ENCODE peak calls at places on chromosomes 1 and 21, in seven cellular contexts. J, T, M, C, D, F and S are unnamed samples.

GRCh38 chr1:10170362-10170665 is 40.1 kb upstream of the KIF1B start:
- DNase-seq in J (no peak), T (no peak), M (no peak), C (no peak), D (no peak), F (peak; percentile 65), S (peak; percentile 60)

GRCh38 chr1:9494936-9495758 is 44.1 kb upstream of the SLC25A33 start:
- DNase-seq in J (peak; percentile 90), T (peak; percentile 44), M (peak; percentile 54), C (peak; percentile 69), D (peak; percentile 51), F (peak; percentile 14), S (peak; percentile 79)

GRCh38 chr1:204705888-204706837 is 20.6 kb upstream of the LRRN2 start:
- DNase-seq in J (no peak), T (no peak), M (no peak), C (no peak), D (no peak), F (no peak), S (no peak)

GRCh38 chr1:21655748-21656147 is 13.4 kb downstream of the RAP1GAP start:
- DNase-seq in J (peak; percentile 89), T (peak; percentile 12), M (no peak), C (no peak), D (peak; percentile 63), F (peak; percentile 73), S (no peak)

GRCh38 chr1:234849824-234850223 is 239.8 kb upstream of the IRF2BP2 start:
- DNase-seq in J (no peak), T (no peak), M (no peak), C (no peak), D (no peak), F (no peak), S (no peak)

GRCh38 chr1:207343675-207344074 is 22.2 kb downstream of the CD55 start:
- DNase-seq in J (no peak), T (no peak), M (no peak), C (no peak), D (no peak), F (no peak), S (no peak)

GRCh38 chr1:114320586-114320985 is 166.9 kb upstream of the SYT6 start:
- DNase-seq in J (no peak), T (peak; percentile 49), M (no peak), C (no peak), D (peak; percentile 58), F (peak; percentile 76), S (no peak)

GRCh38 chr1:221053889-221054288 is 174.6 kb downstream of the HLX start:
- DNase-seq in J (no peak), T (no peak), M (no peak), C (no peak), D (no peak), F (peak; percentile 11), S (no peak)

GRCh38 chr1:223775711-223776074 is 63.4 kb downstream of the CAPN2 start:
- DNase-seq in J (no peak), T (no peak), M (no peak), C (no peak), D (no peak), F (no peak), S (no peak)

GRCh38 chr1:168261390-168261789 is 19.3 kb upstream of the TBX19 start:
- DNase-seq in J (no peak), T (peak; percentile 39), M (no peak), C (no peak), D (peak; percentile 68), F (peak; percentile 33), S (no peak)

GRCh38 chr1:55974714-55975441 is 604.5 kb downstream of the PLPP3 start:
- DNase-seq in J (no peak), T (peak; percentile 54), M (no peak), C (no peak), D (no peak), F (no peak), S (no peak)

GRCh38 chr1:2342384-2343022 is 48.9 kb downstream of the MORN1 start:
- DNase-seq in J (no peak), T (no peak), M (no peak), C (no peak), D (no peak), F (no peak), S (no peak)

GRCh38 chr1:168555521-168556046 is 11.8 kb upstream of the XCL2 start:
- DNase-seq in J (no peak), T (no peak), M (no peak), C (no peak), D (no peak), F (no peak), S (no peak)

GRCh38 chr1:4048921-4049320 is 148.8 kb upstream of the C1orf174 start:
- DNase-seq in J (no peak), T (no peak), M (no peak), C (no peak), D (no peak), F (no peak), S (no peak)

GRCh38 chr1:76501576-76502219 is 365.6 kb upstream of the ST6GALNAC5 start:
- DNase-seq in J (peak; percentile 58), T (no peak), M (no peak), C (no peak), D (no peak), F (no peak), S (no peak)

GRCh38 chr21:45309069-45309521 is 21.4 kb upstream of the POFUT2 start:
- DNase-seq in J (peak; percentile 95), T (peak; percentile 83), M (peak; percentile 31), C (no peak), D (no peak), F (no peak), S (no peak)

GRCh38 chr1:40692429-40692905 is 963 bp downstream of the NFYC start:
- DNase-seq in J (no peak), T (peak; percentile 44), M (no peak), C (no peak), D (no peak), F (no peak), S (no peak)

GRCh38 chr1:68449901-68450300 is at the start of gene RPE65:
- DNase-seq in J (no peak), T (peak; percentile 27), M (no peak), C (no peak), D (no peak), F (no peak), S (no peak)

GRCh38 chr1:100510441-100510840 is 27.5 kb upstream of the GPR88 start:
- DNase-seq in J (no peak), T (no peak), M (no peak), C (no peak), D (no peak), F (no peak), S (no peak)

GRCh38 chr1:116918714-116919357 is 9.1 kb downstream of the PTGFRN start:
- DNase-seq in J (no peak), T (no peak), M (no peak), C (no peak), D (peak; percentile 86), F (peak; percentile 81), S (no peak)

GRCh38 chr1:31421404-31422040 is 8.5 kb downstream of the SERINC2 start:
- DNase-seq in J (peak; percentile 86), T (peak; percentile 41), M (no peak), C (no peak), D (no peak), F (peak; percentile 27), S (no peak)

GRCh38 chr1:229158317-229159294 is 112.3 kb upstream of the RAB4A start:
- DNase-seq in J (no peak), T (no peak), M (no peak), C (no peak), D (no peak), F (no peak), S (no peak)

GRCh38 chr1:61531725-61532124 is 193.2 kb downstream of the TM2D1 start:
- DNase-seq in J (no peak), T (no peak), M (no peak), C (no peak), D (no peak), F (no peak), S (no peak)

GRCh38 chr21:44508426-44508710 is 31.6 kb downstream of the KRTAP10-1 start:
- DNase-seq in J (no peak), T (no peak), M (no peak), C (no peak), D (no peak), F (no peak), S (no peak)

GRCh38 chr21:44519346-44520325 is 20.4 kb downstream of the KRTAP10-1 start:
- DNase-seq in J (no peak), T (no peak), M (no peak), C (no peak), D (no peak), F (no peak), S (no peak)

GRCh38 chr1:204477036-204477740 is 17.4 kb downstream of the PIK3C2B start:
- DNase-seq in J (no peak), T (peak; percentile 24), M (no peak), C (no peak), D (no peak), F (no peak), S (no peak)